ENCODE peak calls at places on chromosomes 1 and 21, in eight cellular contexts. G is upper lobe of right lung; W is kidney epithelial cell; D is pancreas; O is ovary; C is heart left ventricle; P is GM23338; L is CD8-positive, alpha-beta T cell. T is an unnamed sample. For H3K36me3, the result is how much of the 10 kb centered on the place peaks cover.

GRCh38 chr1:202254454-202255252 is 61.1 kb downstream of the LGR6 start:
- DNase-seq in D (no peak), L (no peak), P (no peak), O (peak), G (peak), W (no peak), C (no peak), T (no peak)

GRCh38 chr1:53470155-53470554 is 11.0 kb downstream of the DMRTB1 start:
- DNase-seq in C (peak), O (peak), W (peak), D (no peak), L (no peak), P (peak), G (peak), T (peak)

GRCh38 chr1:204443871-204444581 is 32.4 kb upstream of the PPP1R15B start:
- DNase-seq in L (no peak), W (no peak), D (no peak), C (no peak), P (no peak), O (no peak), G (no peak), T (no peak)

GRCh38 chr1:223802602-223803001 is 43.1 kb downstream of the TP53BP2 start:
- DNase-seq in W (no peak), P (no peak), D (no peak), G (no peak), C (no peak), L (no peak), O (no peak), T (no peak)

GRCh38 chr1:234272656-234273312 is 100.5 kb upstream of the COA6 start:
- DNase-seq in P (no peak), L (no peak), G (no peak), D (no peak), O (no peak), C (no peak), W (no peak), T (no peak)

GRCh38 chr21:38794978-38795377 is 10.8 kb upstream of the ETS2 start:
- DNase-seq in D (no peak), L (no peak), O (no peak), P (no peak), G (no peak), W (no peak), C (no peak), T (no peak)

GRCh38 chr1:116425987-116426386 is 52.9 kb downstream of the ATP1A1 start:
- DNase-seq in G (no peak), P (no peak), O (no peak), D (no peak), C (no peak), L (no peak), W (no peak), T (no peak)

GRCh38 chr1:162855461-162856150 is 5.4 kb downstream of the CCDC190 start:
- DNase-seq in D (no peak), W (no peak), O (no peak), C (no peak), P (no peak), G (no peak), L (no peak), T (no peak)

GRCh38 chr1:55010887-55011217 is 12.1 kb downstream of the BSND start:
- DNase-seq in W (no peak), L (no peak), P (peak), O (no peak), C (no peak), D (peak), G (no peak), T (no peak)

GRCh38 chr21:39314155-39315027 is 959 bp upstream of the BRWD1 start:
- DNase-seq in P (peak), D (no peak), G (no peak), W (peak), O (peak), L (no peak), C (peak), T (peak)

GRCh38 chr1:172766462-172766861 is 107.6 kb downstream of the FASLG start:
- DNase-seq in G (no peak), O (no peak), C (no peak), W (no peak), L (no peak), D (no peak), P (no peak), T (no peak)

GRCh38 chr1:116533425-116533820 is 37.4 kb downstream of the CD58 start:
- DNase-seq in W (no peak), G (no peak), O (no peak), P (no peak), L (no peak), C (no peak), D (no peak), T (no peak)

GRCh38 chr21:34726627-34727337 is 58.0 kb downstream of the CLIC6 start:
- DNase-seq in O (no peak), C (no peak), W (peak), D (no peak), G (no peak), P (no peak), L (no peak), T (no peak)

GRCh38 chr1:246093230-246093629 is 413.8 kb downstream of the SMYD3 start:
- DNase-seq in P (no peak), D (no peak), C (no peak), G (no peak), W (no peak), O (no peak), L (no peak), T (no peak)

GRCh38 chr1:4734219-4734618 is 79.8 kb downstream of the AJAP1 start:
- DNase-seq in L (no peak), O (no peak), G (no peak), C (peak), P (no peak), W (no peak), D (no peak), T (no peak)

GRCh38 chr1:18673976-18674375 is 43.3 kb downstream of the PAX7 start:
- DNase-seq in D (no peak), C (no peak), O (no peak), W (no peak), P (peak), G (no peak), L (no peak), T (no peak)
- TF ChIP-seq CTCF in D (no peak), C (no peak), O (no peak), W (no peak), P (peak), G (no peak), L (no peak), T (no peak)

GRCh38 chr1:161709373-161709772 is 2.3 kb downstream of the FCRLA start:
- DNase-seq in D (no peak), C (no peak), W (no peak), P (no peak), O (no peak), L (no peak), G (no peak), T (no peak)
- H3K36me3 ChIP-seq in D (under half), C (under half), W (under half), P (under half), O (under half), L (under half), G (under half), T (under half)

GRCh38 chr1:31373897-31374486 is 1.1 kb upstream of the FABP3 start:
- DNase-seq in C (no peak), D (no peak), G (no peak), L (no peak), O (no peak), P (no peak), W (no peak), T (no peak)
- H3K4me3 ChIP-seq in C (peak), D (no peak), G (peak), L (peak), O (peak), P (peak), W (no peak), T (peak)

GRCh38 chr1:181587870-181588438 is 104.6 kb downstream of the CACNA1E start:
- DNase-seq in O (no peak), D (no peak), W (no peak), G (no peak), P (peak), L (no peak), C (no peak), T (no peak)
- TF ChIP-seq CTCF in O (no peak), D (no peak), W (peak), G (peak), P (peak), L (no peak), C (no peak), T (no peak)

GRCh38 chr21:42852925-42853570 is 26.3 kb downstream of the WDR4 start:
- DNase-seq in W (no peak), L (no peak), G (no peak), C (no peak), D (no peak), P (no peak), O (no peak), T (no peak)
- H3K36me3 ChIP-seq in W (under half), L (half or more), G (half or more), C (half or more), D (under half), P (under half), O (under half), T (half or more)

GRCh38 chr1:93616221-93616995 is 65.2 kb downstream of the BCAR3 start:
- DNase-seq in C (no peak), P (no peak), L (no peak), O (no peak), W (no peak), G (no peak), D (no peak), T (no peak)
- H3K4me3 ChIP-seq in C (no peak), P (peak), L (no peak), O (no peak), W (no peak), G (no peak), D (no peak), T (no peak)

GRCh38 chr1:185317886-185318310 is 855 bp upstream of the IVNS1ABP start:
- DNase-seq in W (no peak), D (no peak), C (no peak), P (peak), L (peak), G (no peak), O (peak), T (no peak)
- TF ChIP-seq CTCF in W (no peak), D (no peak), C (no peak), P (no peak), L (peak), G (no peak), O (no peak), T (no peak)

T was measured in lower lobe of right lung.